ENCODE peak calls at places on chromosome 12, in four cellular contexts. X is HepG2, Q is H1, M is GM12878. N is an unnamed sample. For H3K4me1, the result is how much of the 10 kb centered on the place peaks cover.

GRCh38 chr12:89195470-89195869 is 156.8 kb downstream of the DUSP6 start:
- DNase-seq in M (no peak), X (no peak), Q (no peak), N (no peak)

GRCh38 chr12:91704446-91704845 is 441.2 kb downstream of the BTG1 start:
- DNase-seq in X (no peak), Q (no peak), M (no peak), N (no peak)

GRCh38 chr12:56838602-56839488 is 75.7 kb downstream of the HSD17B6 start:
- DNase-seq in M (no peak), X (no peak), Q (no peak), N (no peak)

GRCh38 chr12:66603458-66603857 is 75.4 kb downstream of the GRIP1 start:
- DNase-seq in X (no peak), M (no peak), Q (no peak), N (no peak)

GRCh38 chr12:44525806-44526654 is 350.1 kb downstream of the NELL2 start:
- DNase-seq in M (no peak), X (peak), Q (no peak), N (no peak)

GRCh38 chr12:6336859-6337744 is 4.8 kb downstream of the TNFRSF1A start:
- DNase-seq in X (no peak), Q (no peak), M (no peak), N (no peak)

GRCh38 chr12:57235728-57236131 is 6.2 kb downstream of the SHMT2 start:
- DNase-seq in Q (no peak), X (no peak), M (no peak), N (no peak)

GRCh38 chr12:96094201-96094600 is 58.8 kb upstream of the LTA4H start:
- DNase-seq in X (no peak), M (no peak), Q (no peak), N (peak)

GRCh38 chr12:116673713-116674112 is 64.2 kb downstream of the SPRING1 start:
- DNase-seq in X (no peak), M (no peak), Q (no peak), N (no peak)

GRCh38 chr12:42299392-42300308 is 26.2 kb downstream of the ZCRB1 start:
- DNase-seq in M (peak), X (no peak), Q (no peak), N (no peak)

GRCh38 chr12:70467908-70468733 is 102.0 kb downstream of the KCNMB4 start:
- DNase-seq in M (no peak), Q (no peak), X (peak), N (peak)

GRCh38 chr12:114404451-114405198 is 1.3 kb downstream of the TBX5 start:
- DNase-seq in X (no peak), Q (no peak), M (no peak), N (no peak)

GRCh38 chr12:48818831-48819590 is 715 bp downstream of the CACNB3 start:
- DNase-seq in X (no peak), M (no peak), Q (peak), N (no peak)
- TF ChIP-seq SUZ12 in X (no peak), M (no peak), Q (no peak), N (no peak)

GRCh38 chr12:593396-593976 is 69.8 kb downstream of the NINJ2 start:
- DNase-seq in X (no peak), Q (no peak), M (no peak), N (no peak)
- H3K4me1 ChIP-seq in X (under half), Q (under half), M (under half), N (under half)

GRCh38 chr12:1915082-1915968 is 3.1 kb downstream of the CACNA2D4 start:
- DNase-seq in X (no peak), M (no peak), Q (peak), N (no peak)

GRCh38 chr12:1918081-1918874 is at the start of gene CACNA2D4:
- DNase-seq in X (no peak), Q (peak), M (no peak), N (peak)

GRCh38 chr12:1914116-1914911 is 4.1 kb downstream of the CACNA2D4 start:
- DNase-seq in M (no peak), X (no peak), Q (peak), N (no peak)

GRCh38 chr12:1917172-1918070 is 1.0 kb downstream of the CACNA2D4 start:
- DNase-seq in Q (no peak), X (no peak), M (no peak), N (no peak)

DNA sequence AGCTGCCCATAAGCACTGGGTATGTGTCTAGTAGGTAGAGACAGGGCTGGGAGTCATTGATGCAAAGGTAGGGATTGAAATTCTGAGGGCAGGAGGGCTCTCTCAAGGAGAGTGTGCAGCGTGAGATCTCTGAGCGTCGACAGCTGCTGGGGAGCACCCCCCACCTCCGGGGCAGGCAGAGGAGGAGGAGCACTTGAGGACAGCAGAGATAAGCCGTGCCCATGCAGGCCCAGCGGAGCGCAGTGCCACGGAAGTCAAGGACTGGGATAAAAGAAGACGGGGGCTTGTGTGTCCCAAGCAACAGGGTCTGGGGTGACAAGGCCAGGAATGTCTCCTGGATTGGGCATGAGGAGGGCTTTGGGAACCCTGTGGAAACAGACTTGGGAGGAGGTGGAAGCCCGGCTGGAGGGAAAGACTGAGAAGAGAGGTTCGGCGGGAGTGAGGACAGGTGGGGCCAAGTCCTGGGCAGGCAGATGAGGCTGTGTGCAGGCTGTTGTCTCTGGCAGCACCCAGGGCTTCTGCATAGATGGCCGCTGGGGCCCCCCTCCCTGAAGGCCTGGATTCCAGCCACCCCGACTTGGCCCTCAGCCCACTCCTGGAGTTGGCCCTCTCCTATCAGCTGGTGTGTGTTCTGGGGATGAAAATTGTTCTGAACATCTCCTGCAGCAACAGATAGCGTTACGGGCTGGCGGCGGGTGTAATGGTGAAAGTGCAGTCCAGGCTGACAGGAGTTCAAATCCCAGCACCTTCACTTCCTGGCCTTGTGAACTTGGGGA is 1.9 kb downstream of the CACNA2D4 start:
- DNase-seq in Q (no peak), X (no peak), M (no peak), N (no peak)
- TF ChIP-seq YY1 in Q (no peak), X (no peak), M (no peak), N (no peak)

GRCh38 chr12:53120685-53121525 is 17.6 kb downstream of the SOAT2 start:
- DNase-seq in Q (peak), M (no peak), X (no peak), N (no peak)
- TF ChIP-seq SUZ12 in Q (no peak), M (no peak), X (no peak), N (no peak)

DNA sequence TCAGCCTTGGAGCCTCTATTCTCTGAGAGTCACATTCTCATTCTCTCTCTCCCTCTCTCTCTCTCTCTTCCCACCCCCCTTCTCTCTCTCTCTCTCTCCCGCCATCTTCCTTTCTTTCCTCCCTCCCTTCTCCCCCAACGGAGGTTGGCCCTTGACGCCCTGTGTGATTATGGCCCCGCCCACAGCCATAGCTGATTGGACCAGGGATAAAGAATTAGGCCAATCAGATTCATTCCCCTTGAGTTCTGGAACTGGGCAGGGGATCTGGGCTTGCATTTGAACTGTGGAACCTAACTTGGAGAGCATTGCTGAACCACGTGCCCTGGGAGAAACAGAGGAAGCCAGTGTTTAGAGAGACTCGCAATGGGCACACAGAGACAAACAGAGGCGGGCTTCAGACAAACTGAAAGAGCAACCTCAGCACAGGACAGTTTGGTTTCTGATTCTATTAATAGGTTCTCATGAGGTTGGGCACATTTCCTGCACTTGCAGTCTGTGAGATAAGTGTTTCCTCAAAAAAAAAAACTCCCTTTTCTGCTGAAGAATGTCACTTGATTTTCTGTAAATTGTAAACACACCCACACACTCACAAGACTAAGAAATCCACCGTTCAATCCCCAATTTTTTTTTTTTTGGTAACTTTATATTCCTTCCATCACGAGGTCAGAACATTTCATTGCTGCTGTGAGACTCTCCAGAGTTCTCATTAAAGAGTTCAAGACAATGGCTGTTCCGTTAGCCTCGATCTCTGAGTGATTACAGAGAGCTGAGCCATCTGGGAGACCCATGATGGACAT is 3.6 kb upstream of the P2RX7 start:
- DNase-seq in M (peak), Q (peak), X (peak), N (no peak)
- H3K4me1 ChIP-seq in M (under half), Q (under half), X (half or more), N (under half)

N was measured in NT2/D1.